ENCODE peak calls at places on chromosomes 2 and 18, in six cellular contexts. D is neural progenitor cell, T is fibroblast of lung, S is GM23248, A is K562, W is MM.1S. P is an unnamed sample.

GRCh38 chr2:2102870-2103269 is 228.2 kb downstream of the MYT1L start:
- DNase-seq in W (no peak), T (no peak), D (no peak), A (no peak), S (no peak), P (no peak)

GRCh38 chr2:177392373-177393246 is at the start of gene AGPS:
- DNase-seq in S (peak; percentile 87), W (peak; percentile 78), T (peak; percentile 53), A (peak; percentile 94), D (peak; percentile 85), P (peak; percentile 72)

GRCh38 chr2:118842687-118843491 is 4.6 kb downstream of the EN1 start:
- DNase-seq in D (peak; percentile 64), W (no peak), T (peak; percentile 17), S (no peak), A (no peak), P (no peak)

GRCh38 chr18:57561728-57562423 is 24.6 kb downstream of the FECH start:
- DNase-seq in A (peak; percentile 52), S (peak; percentile 59), D (peak; percentile 84), T (peak; percentile 67), W (peak; percentile 63), P (peak; percentile 20)

GRCh38 chr2:11807156-11808015 is 61.0 kb downstream of the LPIN1 start:
- DNase-seq in W (no peak), T (no peak), A (no peak), S (no peak), D (no peak), P (peak; percentile 6)

GRCh38 chr2:168256448-168256847 is 9.1 kb upstream of the STK39 start:
- DNase-seq in D (no peak), W (no peak), S (no peak), A (no peak), T (no peak), P (no peak)

GRCh38 chr2:88416016-88416663 is 36.4 kb downstream of the FOXI3 start:
- DNase-seq in A (no peak), D (peak; percentile 13), T (no peak), S (no peak), W (no peak), P (no peak)

GRCh38 chr2:133266075-133266925 is 302.0 kb downstream of the NCKAP5 start:
- DNase-seq in T (peak; percentile 36), W (no peak), S (peak; percentile 30), D (peak; percentile 60), A (no peak), P (peak; percentile 29)

GRCh38 chr2:209536363-209536762 is 112.5 kb downstream of the MAP2 start:
- DNase-seq in S (no peak), A (no peak), W (no peak), T (no peak), D (no peak), P (no peak)

GRCh38 chr2:3605013-3605961 is 10.4 kb downstream of the COLEC11 start:
- DNase-seq in T (peak; percentile 74), A (peak; percentile 87), S (peak; percentile 64), W (no peak), D (no peak), P (peak; percentile 3)

GRCh38 chr2:16177671-16178180 is 237.4 kb downstream of the MYCN start:
- DNase-seq in W (no peak), T (no peak), D (no peak), S (no peak), A (no peak), P (no peak)

GRCh38 chr2:108906403-108907077 is 82.5 kb downstream of the EDAR start:
- DNase-seq in A (no peak), W (no peak), D (no peak), S (no peak), T (no peak), P (no peak)

GRCh38 chr2:108905176-108905575 is 83.8 kb downstream of the EDAR start:
- DNase-seq in W (no peak), D (no peak), T (no peak), S (no peak), A (no peak), P (no peak)

GRCh38 chr2:108904680-108905079 is 84.3 kb downstream of the EDAR start:
- DNase-seq in T (no peak), W (no peak), S (no peak), D (no peak), A (no peak), P (no peak)

GRCh38 chr2:108907822-108908716 is 81.0 kb downstream of the EDAR start:
- DNase-seq in T (no peak), A (no peak), S (no peak), W (no peak), D (no peak), P (no peak)

GRCh38 chr2:108905906-108906305 is 83.1 kb downstream of the EDAR start:
- DNase-seq in W (no peak), S (no peak), T (no peak), A (no peak), D (no peak), P (no peak)
- TF ChIP-seq EZH2 in W (no peak), S (no peak), T (no peak), A (no peak), D (no peak), P (no peak)

GRCh38 chr2:21841341-21841740 is 717.6 kb downstream of the TDRD15 start:
- DNase-seq in W (no peak), D (peak; percentile 7), S (no peak), T (no peak), A (no peak), P (no peak)

GRCh38 chr2:21837561-21837960 is 713.8 kb downstream of the TDRD15 start:
- DNase-seq in W (no peak), A (no peak), T (no peak), S (no peak), D (no peak), P (no peak)

GRCh38 chr2:21836261-21836660 is 712.5 kb downstream of the TDRD15 start:
- DNase-seq in D (no peak), A (no peak), W (no peak), S (no peak), T (peak; percentile 85), P (no peak)

DNA sequence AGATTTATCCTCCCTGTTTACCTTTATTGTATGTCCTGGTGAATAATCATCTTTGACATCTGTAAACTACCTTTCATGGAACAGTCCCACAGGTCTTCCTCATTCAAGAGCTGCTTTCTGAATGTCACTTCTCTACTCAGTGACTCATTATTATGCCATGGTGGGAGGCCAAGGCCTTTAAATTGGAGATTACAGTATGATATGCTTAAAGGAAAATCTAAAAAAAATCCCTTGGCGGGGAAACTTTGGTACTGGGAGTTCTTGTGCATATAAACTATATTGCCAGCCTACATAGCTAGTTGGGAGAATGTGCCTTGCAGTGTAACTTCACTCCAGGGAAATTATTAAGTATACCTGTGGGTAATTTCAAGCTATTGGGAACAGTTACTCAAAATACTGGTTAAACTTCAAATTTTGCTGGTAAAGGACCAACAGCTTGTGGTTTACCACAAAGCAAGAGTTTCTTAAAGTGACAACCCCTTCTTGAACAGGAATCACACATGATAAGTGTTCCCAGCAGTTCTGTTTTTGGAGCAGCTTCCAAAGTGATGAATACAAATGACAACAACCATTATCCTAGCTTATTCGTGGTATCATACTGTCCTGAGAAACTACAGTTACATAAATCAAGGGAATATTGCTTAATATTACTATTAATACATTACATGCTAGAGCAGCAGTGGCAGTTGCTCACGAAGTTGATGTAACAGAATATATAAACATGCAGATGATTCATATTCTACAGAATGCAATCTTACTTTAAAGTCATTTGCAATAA is 713.2 kb downstream of the TDRD15 start:
- DNase-seq in D (no peak), S (no peak), W (no peak), A (no peak), T (peak; percentile 98), P (peak; percentile 12)
- H3K4me2 ChIP-seq in D (no peak overlapping the region), S (no peak overlapping the region), W (no peak overlapping the region), A (no peak overlapping the region), T (peak overlapping the region; percentile 55), P (no peak overlapping the region)

DNA sequence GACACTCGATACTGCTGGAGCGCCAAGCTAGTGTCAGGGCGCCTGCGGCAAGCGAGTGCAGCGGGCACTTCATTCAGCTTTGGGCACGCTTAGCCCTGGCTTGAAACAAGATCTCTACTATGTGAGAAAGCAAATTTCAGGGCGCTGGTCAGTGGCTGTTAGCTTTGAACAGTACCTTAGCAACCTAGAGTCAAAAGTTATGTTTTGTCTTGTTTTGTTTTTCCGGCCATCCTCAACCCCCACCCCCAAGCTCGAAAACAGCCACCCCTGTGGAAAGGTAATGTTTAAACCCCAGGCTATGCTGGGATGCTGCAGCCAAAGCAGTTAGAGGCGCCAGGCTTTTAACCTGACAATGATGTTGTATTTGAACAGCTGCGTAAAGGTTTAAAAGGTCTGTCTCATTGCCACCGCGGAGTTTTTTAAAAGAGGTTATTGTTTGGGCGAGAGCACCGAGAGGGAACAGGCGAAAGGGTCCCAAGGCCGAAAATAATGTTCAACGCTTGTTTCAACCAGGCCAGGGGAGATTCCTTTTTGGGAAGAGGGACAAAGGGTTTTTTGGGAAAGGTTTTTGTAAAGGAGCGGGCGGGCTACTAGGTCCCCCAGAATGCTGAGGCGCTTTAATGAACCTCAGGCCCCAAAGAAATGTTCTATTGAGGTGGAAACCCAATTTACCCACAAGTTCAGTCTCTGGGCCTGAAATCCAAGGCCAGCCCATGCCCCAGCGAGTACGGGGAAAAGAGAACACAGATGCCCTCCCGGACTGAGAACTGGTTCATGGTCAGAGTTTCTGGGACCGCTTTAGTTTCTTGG is 2.3 kb upstream of the HOXD10 start:
- DNase-seq in S (peak; percentile 69), T (no peak), D (no peak), W (no peak), A (no peak), P (no peak)
- TF ChIP-seq EZH2 in S (no peak), T (no peak), D (peak; percentile 71), W (no peak), A (no peak), P (peak; percentile 85)

GRCh38 chr2:120439637-120440384 is 93.9 kb downstream of the INHBB start:
- DNase-seq in W (no peak), S (no peak), T (no peak), A (no peak), D (no peak), P (no peak)
- H3K4me2 ChIP-seq in W (no peak overlapping the region), S (no peak overlapping the region), T (no peak overlapping the region), A (no peak overlapping the region), D (no peak overlapping the region), P (no peak overlapping the region)

DNA sequence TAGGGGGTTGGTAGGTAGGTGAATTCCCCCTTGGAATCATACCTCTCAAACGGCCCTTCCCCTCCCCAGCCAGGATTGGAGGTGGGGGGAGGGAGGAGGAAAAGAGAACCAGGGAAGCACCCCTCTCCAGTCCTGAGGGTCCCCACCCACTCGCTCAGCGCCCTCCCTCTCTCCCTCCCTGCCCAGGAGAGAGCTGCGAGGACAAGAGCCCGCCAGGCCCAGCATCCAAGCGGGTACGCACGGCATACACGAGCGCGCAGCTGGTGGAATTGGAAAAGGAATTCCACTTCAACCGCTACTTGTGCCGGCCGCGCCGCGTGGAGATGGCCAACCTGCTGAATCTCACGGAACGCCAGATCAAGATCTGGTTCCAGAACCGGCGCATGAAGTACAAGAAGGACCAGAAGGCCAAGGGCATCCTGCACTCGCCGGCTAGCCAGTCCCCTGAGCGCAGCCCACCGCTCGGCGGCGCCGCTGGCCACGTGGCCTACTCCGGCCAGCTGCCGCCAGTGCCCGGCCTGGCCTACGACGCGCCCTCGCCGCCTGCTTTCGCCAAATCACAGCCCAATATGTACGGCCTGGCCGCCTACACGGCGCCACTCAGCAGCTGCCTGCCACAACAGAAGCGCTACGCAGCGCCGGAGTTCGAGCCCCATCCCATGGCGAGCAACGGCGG is 14.4 kb downstream of the HOXD3 start:
- DNase-seq in T (no peak), D (peak; percentile 67), S (no peak), A (no peak), W (no peak), P (peak; percentile 58)
- TF ChIP-seq EZH2 in T (no peak), D (no peak), S (no peak), A (no peak), W (no peak), P (no peak)

P was measured in astrocyte.